ENCODE peak calls at places on chromosomes 3 and 15, in eight cellular contexts. One of them, this sample, is unnamed.

GRCh38 chr3:71120012-71120411 is 463.5 kb downstream of the FOXP1 start:
- DNase-seq in GM12891: no peak
- DNase-seq in left ventricle myocardium inferior: no peak
- DNase-seq in CD8-positive, alpha-beta memory T cell: no peak
- DNase-seq in stimulated activated CD8-positive, alpha-beta memory T cell treated with anti-CD3 and anti-CD28 coated beads, Interleukin-15, amount 100 ng/mL, for 24 hours: no peak
- DNase-seq in NCI-H2171: no peak
- DNase-seq in tibial nerve: no peak
- DNase-seq in activated T-helper 2 cell treated with anti-CD3 and anti-CD28 coated beads, Interferon-gamma antibody, Interleukin-2, Interleukin-4, amounts not matched to agents 10 μg/mL and 5 μg/mL and 100 μg/mL, durations not matched to agents 14 hours and 24 hours and 36 hours: no peak
- DNase-seq in this sample: no peak

GRCh38 chr15:26772588-26773484 is at the start of gene GABRB3:
- DNase-seq in tibial nerve: no peak
- DNase-seq in GM12891: no peak
- DNase-seq in stimulated activated CD8-positive, alpha-beta memory T cell treated with anti-CD3 and anti-CD28 coated beads, Interleukin-15, amount 100 ng/mL, for 24 hours: no peak
- DNase-seq in CD8-positive, alpha-beta memory T cell: no peak
- DNase-seq in left ventricle myocardium inferior: peak; percentile 69
- DNase-seq in activated T-helper 2 cell treated with anti-CD3 and anti-CD28 coated beads, Interferon-gamma antibody, Interleukin-2, Interleukin-4, amounts not matched to agents 10 μg/mL and 5 μg/mL and 100 μg/mL, durations not matched to agents 14 hours and 24 hours and 36 hours: no peak
- DNase-seq in NCI-H2171: peak; percentile 80
- DNase-seq in this sample: no peak

GRCh38 chr3:43152649-43153048 is 46.8 kb upstream of the POMGNT2 start:
- DNase-seq in NCI-H2171: no peak
- DNase-seq in CD8-positive, alpha-beta memory T cell: no peak
- DNase-seq in left ventricle myocardium inferior: no peak
- DNase-seq in GM12891: no peak
- DNase-seq in tibial nerve: no peak
- DNase-seq in activated T-helper 2 cell treated with anti-CD3 and anti-CD28 coated beads, Interferon-gamma antibody, Interleukin-2, Interleukin-4, amounts not matched to agents 10 μg/mL and 5 μg/mL and 100 μg/mL, durations not matched to agents 14 hours and 24 hours and 36 hours: no peak
- DNase-seq in stimulated activated CD8-positive, alpha-beta memory T cell treated with anti-CD3 and anti-CD28 coated beads, Interleukin-15, amount 100 ng/mL, for 24 hours: no peak
- DNase-seq in this sample: no peak

GRCh38 chr15:90787881-90788280 is 70.7 kb downstream of the BLM start:
- DNase-seq in activated T-helper 2 cell treated with anti-CD3 and anti-CD28 coated beads, Interferon-gamma antibody, Interleukin-2, Interleukin-4, amounts not matched to agents 10 μg/mL and 5 μg/mL and 100 μg/mL, durations not matched to agents 14 hours and 24 hours and 36 hours: no peak
- DNase-seq in CD8-positive, alpha-beta memory T cell: no peak
- DNase-seq in GM12891: no peak
- DNase-seq in stimulated activated CD8-positive, alpha-beta memory T cell treated with anti-CD3 and anti-CD28 coated beads, Interleukin-15, amount 100 ng/mL, for 24 hours: no peak
- DNase-seq in left ventricle myocardium inferior: no peak
- DNase-seq in tibial nerve: no peak
- DNase-seq in NCI-H2171: no peak
- DNase-seq in this sample: no peak

GRCh38 chr3:14377838-14378169 is 24.6 kb upstream of the SLC6A6 start:
- DNase-seq in stimulated activated CD8-positive, alpha-beta memory T cell treated with anti-CD3 and anti-CD28 coated beads, Interleukin-15, amount 100 ng/mL, for 24 hours: no peak
- DNase-seq in tibial nerve: no peak
- DNase-seq in GM12891: no peak
- DNase-seq in CD8-positive, alpha-beta memory T cell: peak; percentile 43
- DNase-seq in activated T-helper 2 cell treated with anti-CD3 and anti-CD28 coated beads, Interferon-gamma antibody, Interleukin-2, Interleukin-4, amounts not matched to agents 10 μg/mL and 5 μg/mL and 100 μg/mL, durations not matched to agents 14 hours and 24 hours and 36 hours: peak; percentile 22
- DNase-seq in left ventricle myocardium inferior: no peak
- DNase-seq in NCI-H2171: no peak
- DNase-seq in this sample: peak; percentile 77

GRCh38 chr15:69660658-69661405 is 208.2 kb downstream of the RPLP1 start:
- DNase-seq in NCI-H2171: no peak
- DNase-seq in left ventricle myocardium inferior: no peak
- DNase-seq in CD8-positive, alpha-beta memory T cell: no peak
- DNase-seq in stimulated activated CD8-positive, alpha-beta memory T cell treated with anti-CD3 and anti-CD28 coated beads, Interleukin-15, amount 100 ng/mL, for 24 hours: no peak
- DNase-seq in activated T-helper 2 cell treated with anti-CD3 and anti-CD28 coated beads, Interferon-gamma antibody, Interleukin-2, Interleukin-4, amounts not matched to agents 10 μg/mL and 5 μg/mL and 100 μg/mL, durations not matched to agents 14 hours and 24 hours and 36 hours: no peak
- DNase-seq in tibial nerve: no peak
- DNase-seq in GM12891: no peak
- DNase-seq in this sample: no peak

GRCh38 chr3:4845882-4846281 is 133.4 kb upstream of the BHLHE40 start:
- DNase-seq in CD8-positive, alpha-beta memory T cell: no peak
- DNase-seq in left ventricle myocardium inferior: no peak
- DNase-seq in activated T-helper 2 cell treated with anti-CD3 and anti-CD28 coated beads, Interferon-gamma antibody, Interleukin-2, Interleukin-4, amounts not matched to agents 10 μg/mL and 5 μg/mL and 100 μg/mL, durations not matched to agents 14 hours and 24 hours and 36 hours: no peak
- DNase-seq in tibial nerve: no peak
- DNase-seq in NCI-H2171: no peak
- DNase-seq in GM12891: no peak
- DNase-seq in stimulated activated CD8-positive, alpha-beta memory T cell treated with anti-CD3 and anti-CD28 coated beads, Interleukin-15, amount 100 ng/mL, for 24 hours: no peak
- DNase-seq in this sample: no peak

GRCh38 chr3:44892689-44893088 is 18.3 kb downstream of the TGM4 start:
- DNase-seq in GM12891: no peak
- DNase-seq in stimulated activated CD8-positive, alpha-beta memory T cell treated with anti-CD3 and anti-CD28 coated beads, Interleukin-15, amount 100 ng/mL, for 24 hours: no peak
- DNase-seq in left ventricle myocardium inferior: no peak
- DNase-seq in CD8-positive, alpha-beta memory T cell: no peak
- DNase-seq in activated T-helper 2 cell treated with anti-CD3 and anti-CD28 coated beads, Interferon-gamma antibody, Interleukin-2, Interleukin-4, amounts not matched to agents 10 μg/mL and 5 μg/mL and 100 μg/mL, durations not matched to agents 14 hours and 24 hours and 36 hours: no peak
- DNase-seq in NCI-H2171: no peak
- DNase-seq in tibial nerve: no peak
- DNase-seq in this sample: no peak

GRCh38 chr3:149535395-149535685 is 60.8 kb downstream of the TM4SF4 start:
- DNase-seq in GM12891: no peak
- DNase-seq in tibial nerve: no peak
- DNase-seq in CD8-positive, alpha-beta memory T cell: no peak
- DNase-seq in stimulated activated CD8-positive, alpha-beta memory T cell treated with anti-CD3 and anti-CD28 coated beads, Interleukin-15, amount 100 ng/mL, for 24 hours: no peak
- DNase-seq in NCI-H2171: no peak
- DNase-seq in left ventricle myocardium inferior: no peak
- DNase-seq in activated T-helper 2 cell treated with anti-CD3 and anti-CD28 coated beads, Interferon-gamma antibody, Interleukin-2, Interleukin-4, amounts not matched to agents 10 μg/mL and 5 μg/mL and 100 μg/mL, durations not matched to agents 14 hours and 24 hours and 36 hours: no peak
- DNase-seq in this sample: no peak

GRCh38 chr3:195135921-195136320 is 135.0 kb downstream of the XXYLT1 start:
- DNase-seq in left ventricle myocardium inferior: no peak
- DNase-seq in stimulated activated CD8-positive, alpha-beta memory T cell treated with anti-CD3 and anti-CD28 coated beads, Interleukin-15, amount 100 ng/mL, for 24 hours: no peak
- DNase-seq in CD8-positive, alpha-beta memory T cell: no peak
- DNase-seq in GM12891: no peak
- DNase-seq in activated T-helper 2 cell treated with anti-CD3 and anti-CD28 coated beads, Interferon-gamma antibody, Interleukin-2, Interleukin-4, amounts not matched to agents 10 μg/mL and 5 μg/mL and 100 μg/mL, durations not matched to agents 14 hours and 24 hours and 36 hours: no peak
- DNase-seq in tibial nerve: no peak
- DNase-seq in NCI-H2171: no peak
- DNase-seq in this sample: no peak

GRCh38 chr3:50264389-50264963 is 4.5 kb upstream of the SEMA3B start:
- DNase-seq in left ventricle myocardium inferior: peak; percentile 78
- DNase-seq in GM12891: no peak
- DNase-seq in NCI-H2171: no peak
- DNase-seq in activated T-helper 2 cell treated with anti-CD3 and anti-CD28 coated beads, Interferon-gamma antibody, Interleukin-2, Interleukin-4, amounts not matched to agents 10 μg/mL and 5 μg/mL and 100 μg/mL, durations not matched to agents 14 hours and 24 hours and 36 hours: no peak
- DNase-seq in tibial nerve: peak; percentile 54
- DNase-seq in stimulated activated CD8-positive, alpha-beta memory T cell treated with anti-CD3 and anti-CD28 coated beads, Interleukin-15, amount 100 ng/mL, for 24 hours: no peak
- DNase-seq in CD8-positive, alpha-beta memory T cell: no peak
- DNase-seq in this sample: no peak

GRCh38 chr3:194379651-194380050 is 10.1 kb upstream of the LRRC15 start:
- DNase-seq in stimulated activated CD8-positive, alpha-beta memory T cell treated with anti-CD3 and anti-CD28 coated beads, Interleukin-15, amount 100 ng/mL, for 24 hours: no peak
- DNase-seq in left ventricle myocardium inferior: no peak
- DNase-seq in NCI-H2171: no peak
- DNase-seq in GM12891: no peak
- DNase-seq in activated T-helper 2 cell treated with anti-CD3 and anti-CD28 coated beads, Interferon-gamma antibody, Interleukin-2, Interleukin-4, amounts not matched to agents 10 μg/mL and 5 μg/mL and 100 μg/mL, durations not matched to agents 14 hours and 24 hours and 36 hours: no peak
- DNase-seq in CD8-positive, alpha-beta memory T cell: no peak
- DNase-seq in tibial nerve: no peak
- DNase-seq in this sample: no peak

GRCh38 chr3:179450901-179451334 is 352 bp downstream of the GNB4 start:
- DNase-seq in GM12891: no peak
- DNase-seq in CD8-positive, alpha-beta memory T cell: no peak
- DNase-seq in activated T-helper 2 cell treated with anti-CD3 and anti-CD28 coated beads, Interferon-gamma antibody, Interleukin-2, Interleukin-4, amounts not matched to agents 10 μg/mL and 5 μg/mL and 100 μg/mL, durations not matched to agents 14 hours and 24 hours and 36 hours: no peak
- DNase-seq in stimulated activated CD8-positive, alpha-beta memory T cell treated with anti-CD3 and anti-CD28 coated beads, Interleukin-15, amount 100 ng/mL, for 24 hours: no peak
- DNase-seq in tibial nerve: no peak
- DNase-seq in left ventricle myocardium inferior: no peak
- DNase-seq in NCI-H2171: peak; percentile 5
- DNase-seq in this sample: no peak

GRCh38 chr15:36106640-36107335 is 472.6 kb upstream of the CDIN1 start:
- DNase-seq in left ventricle myocardium inferior: no peak
- DNase-seq in stimulated activated CD8-positive, alpha-beta memory T cell treated with anti-CD3 and anti-CD28 coated beads, Interleukin-15, amount 100 ng/mL, for 24 hours: no peak
- DNase-seq in tibial nerve: no peak
- DNase-seq in activated T-helper 2 cell treated with anti-CD3 and anti-CD28 coated beads, Interferon-gamma antibody, Interleukin-2, Interleukin-4, amounts not matched to agents 10 μg/mL and 5 μg/mL and 100 μg/mL, durations not matched to agents 14 hours and 24 hours and 36 hours: no peak
- DNase-seq in NCI-H2171: no peak
- DNase-seq in GM12891: no peak
- DNase-seq in CD8-positive, alpha-beta memory T cell: no peak
- DNase-seq in this sample: no peak

GRCh38 chr3:127454051-127454450 is 136.5 kb downstream of the TPRA1 start:
- DNase-seq in CD8-positive, alpha-beta memory T cell: no peak
- DNase-seq in tibial nerve: no peak
- DNase-seq in NCI-H2171: no peak
- DNase-seq in activated T-helper 2 cell treated with anti-CD3 and anti-CD28 coated beads, Interferon-gamma antibody, Interleukin-2, Interleukin-4, amounts not matched to agents 10 μg/mL and 5 μg/mL and 100 μg/mL, durations not matched to agents 14 hours and 24 hours and 36 hours: no peak
- DNase-seq in left ventricle myocardium inferior: no peak
- DNase-seq in GM12891: no peak
- DNase-seq in stimulated activated CD8-positive, alpha-beta memory T cell treated with anti-CD3 and anti-CD28 coated beads, Interleukin-15, amount 100 ng/mL, for 24 hours: no peak
- DNase-seq in this sample: no peak

GRCh38 chr15:68300115-68300940 is 22.8 kb downstream of the FEM1B start:
- DNase-seq in tibial nerve: no peak
- DNase-seq in CD8-positive, alpha-beta memory T cell: no peak
- DNase-seq in stimulated activated CD8-positive, alpha-beta memory T cell treated with anti-CD3 and anti-CD28 coated beads, Interleukin-15, amount 100 ng/mL, for 24 hours: no peak
- DNase-seq in left ventricle myocardium inferior: no peak
- DNase-seq in GM12891: no peak
- DNase-seq in activated T-helper 2 cell treated with anti-CD3 and anti-CD28 coated beads, Interferon-gamma antibody, Interleukin-2, Interleukin-4, amounts not matched to agents 10 μg/mL and 5 μg/mL and 100 μg/mL, durations not matched to agents 14 hours and 24 hours and 36 hours: no peak
- DNase-seq in NCI-H2171: no peak
- DNase-seq in this sample: peak; percentile 14

GRCh38 chr15:100727291-100727851 is 125.0 kb downstream of the ASB7 start:
- DNase-seq in NCI-H2171: no peak
- DNase-seq in stimulated activated CD8-positive, alpha-beta memory T cell treated with anti-CD3 and anti-CD28 coated beads, Interleukin-15, amount 100 ng/mL, for 24 hours: no peak
- DNase-seq in GM12891: no peak
- DNase-seq in tibial nerve: peak; percentile 2
- DNase-seq in left ventricle myocardium inferior: no peak
- DNase-seq in CD8-positive, alpha-beta memory T cell: no peak
- DNase-seq in activated T-helper 2 cell treated with anti-CD3 and anti-CD28 coated beads, Interferon-gamma antibody, Interleukin-2, Interleukin-4, amounts not matched to agents 10 μg/mL and 5 μg/mL and 100 μg/mL, durations not matched to agents 14 hours and 24 hours and 36 hours: no peak
- DNase-seq in this sample: peak; percentile 7

GRCh38 chr3:94159062-94159726 is 96.3 kb downstream of the NSUN3 start:
- DNase-seq in tibial nerve: peak; percentile 8
- DNase-seq in NCI-H2171: no peak
- DNase-seq in CD8-positive, alpha-beta memory T cell: no peak
- DNase-seq in left ventricle myocardium inferior: no peak
- DNase-seq in activated T-helper 2 cell treated with anti-CD3 and anti-CD28 coated beads, Interferon-gamma antibody, Interleukin-2, Interleukin-4, amounts not matched to agents 10 μg/mL and 5 μg/mL and 100 μg/mL, durations not matched to agents 14 hours and 24 hours and 36 hours: no peak
- DNase-seq in GM12891: no peak
- DNase-seq in stimulated activated CD8-positive, alpha-beta memory T cell treated with anti-CD3 and anti-CD28 coated beads, Interleukin-15, amount 100 ng/mL, for 24 hours: no peak
- DNase-seq in this sample: no peak

GRCh38 chr15:42363942-42364341 is 4.6 kb downstream of the CAPN3 start:
- DNase-seq in NCI-H2171: no peak
- DNase-seq in left ventricle myocardium inferior: no peak
- DNase-seq in GM12891: no peak
- DNase-seq in activated T-helper 2 cell treated with anti-CD3 and anti-CD28 coated beads, Interferon-gamma antibody, Interleukin-2, Interleukin-4, amounts not matched to agents 10 μg/mL and 5 μg/mL and 100 μg/mL, durations not matched to agents 14 hours and 24 hours and 36 hours: no peak
- DNase-seq in stimulated activated CD8-positive, alpha-beta memory T cell treated with anti-CD3 and anti-CD28 coated beads, Interleukin-15, amount 100 ng/mL, for 24 hours: no peak
- DNase-seq in tibial nerve: no peak
- DNase-seq in CD8-positive, alpha-beta memory T cell: no peak
- DNase-seq in this sample: no peak

GRCh38 chr3:32401541-32402052 is 9.9 kb downstream of the CMTM7 start:
- DNase-seq in GM12891: peak; percentile 37
- DNase-seq in left ventricle myocardium inferior: peak; percentile 83
- DNase-seq in activated T-helper 2 cell treated with anti-CD3 and anti-CD28 coated beads, Interferon-gamma antibody, Interleukin-2, Interleukin-4, amounts not matched to agents 10 μg/mL and 5 μg/mL and 100 μg/mL, durations not matched to agents 14 hours and 24 hours and 36 hours: peak; percentile 51
- DNase-seq in NCI-H2171: peak; percentile 21
- DNase-seq in stimulated activated CD8-positive, alpha-beta memory T cell treated with anti-CD3 and anti-CD28 coated beads, Interleukin-15, amount 100 ng/mL, for 24 hours: no peak
- DNase-seq in CD8-positive, alpha-beta memory T cell: peak; percentile 47
- DNase-seq in tibial nerve: peak; percentile 49
- DNase-seq in this sample: peak; percentile 82

GRCh38 chr3:159239054-159239453 is 437.2 kb downstream of the MFSD1 start:
- DNase-seq in activated T-helper 2 cell treated with anti-CD3 and anti-CD28 coated beads, Interferon-gamma antibody, Interleukin-2, Interleukin-4, amounts not matched to agents 10 μg/mL and 5 μg/mL and 100 μg/mL, durations not matched to agents 14 hours and 24 hours and 36 hours: no peak
- DNase-seq in GM12891: no peak
- DNase-seq in CD8-positive, alpha-beta memory T cell: no peak
- DNase-seq in tibial nerve: no peak
- DNase-seq in NCI-H2171: no peak
- DNase-seq in left ventricle myocardium inferior: no peak
- DNase-seq in stimulated activated CD8-positive, alpha-beta memory T cell treated with anti-CD3 and anti-CD28 coated beads, Interleukin-15, amount 100 ng/mL, for 24 hours: no peak
- DNase-seq in this sample: no peak

GRCh38 chr3:15041950-15042349 is 23.2 kb downstream of the MRPS25 start:
- DNase-seq in NCI-H2171: no peak
- DNase-seq in left ventricle myocardium inferior: no peak
- DNase-seq in tibial nerve: no peak
- DNase-seq in activated T-helper 2 cell treated with anti-CD3 and anti-CD28 coated beads, Interferon-gamma antibody, Interleukin-2, Interleukin-4, amounts not matched to agents 10 μg/mL and 5 μg/mL and 100 μg/mL, durations not matched to agents 14 hours and 24 hours and 36 hours: no peak
- DNase-seq in CD8-positive, alpha-beta memory T cell: no peak
- DNase-seq in GM12891: no peak
- DNase-seq in stimulated activated CD8-positive, alpha-beta memory T cell treated with anti-CD3 and anti-CD28 coated beads, Interleukin-15, amount 100 ng/mL, for 24 hours: no peak
- DNase-seq in this sample: no peak

GRCh38 chr3:13559751-13560540 is 11.0 kb downstream of the FBLN2 start:
- DNase-seq in stimulated activated CD8-positive, alpha-beta memory T cell treated with anti-CD3 and anti-CD28 coated beads, Interleukin-15, amount 100 ng/mL, for 24 hours: no peak
- DNase-seq in tibial nerve: no peak
- DNase-seq in left ventricle myocardium inferior: peak; percentile 64
- DNase-seq in CD8-positive, alpha-beta memory T cell: no peak
- DNase-seq in NCI-H2171: no peak
- DNase-seq in activated T-helper 2 cell treated with anti-CD3 and anti-CD28 coated beads, Interferon-gamma antibody, Interleukin-2, Interleukin-4, amounts not matched to agents 10 μg/mL and 5 μg/mL and 100 μg/mL, durations not matched to agents 14 hours and 24 hours and 36 hours: no peak
- DNase-seq in GM12891: no peak
- DNase-seq in this sample: no peak

GRCh38 chr3:149480326-149481017 is 6.0 kb downstream of the TM4SF4 start:
- DNase-seq in stimulated activated CD8-positive, alpha-beta memory T cell treated with anti-CD3 and anti-CD28 coated beads, Interleukin-15, amount 100 ng/mL, for 24 hours: no peak
- DNase-seq in GM12891: peak; percentile 48
- DNase-seq in CD8-positive, alpha-beta memory T cell: no peak
- DNase-seq in activated T-helper 2 cell treated with anti-CD3 and anti-CD28 coated beads, Interferon-gamma antibody, Interleukin-2, Interleukin-4, amounts not matched to agents 10 μg/mL and 5 μg/mL and 100 μg/mL, durations not matched to agents 14 hours and 24 hours and 36 hours: peak; percentile 17
- DNase-seq in tibial nerve: peak; percentile 91
- DNase-seq in left ventricle myocardium inferior: peak; percentile 78
- DNase-seq in NCI-H2171: no peak
- DNase-seq in this sample: peak; percentile 57

GRCh38 chr3:115915061-115915460 is 291.8 kb downstream of the GAP43 start:
- DNase-seq in tibial nerve: no peak
- DNase-seq in left ventricle myocardium inferior: no peak
- DNase-seq in CD8-positive, alpha-beta memory T cell: no peak
- DNase-seq in activated T-helper 2 cell treated with anti-CD3 and anti-CD28 coated beads, Interferon-gamma antibody, Interleukin-2, Interleukin-4, amounts not matched to agents 10 μg/mL and 5 μg/mL and 100 μg/mL, durations not matched to agents 14 hours and 24 hours and 36 hours: no peak
- DNase-seq in NCI-H2171: no peak
- DNase-seq in stimulated activated CD8-positive, alpha-beta memory T cell treated with anti-CD3 and anti-CD28 coated beads, Interleukin-15, amount 100 ng/mL, for 24 hours: no peak
- DNase-seq in GM12891: no peak
- DNase-seq in this sample: no peak

GRCh38 chr15:70902105-70902504 is 9.5 kb downstream of the LRRC49 start:
- DNase-seq in CD8-positive, alpha-beta memory T cell: no peak
- DNase-seq in left ventricle myocardium inferior: no peak
- DNase-seq in GM12891: no peak
- DNase-seq in stimulated activated CD8-positive, alpha-beta memory T cell treated with anti-CD3 and anti-CD28 coated beads, Interleukin-15, amount 100 ng/mL, for 24 hours: no peak
- DNase-seq in activated T-helper 2 cell treated with anti-CD3 and anti-CD28 coated beads, Interferon-gamma antibody, Interleukin-2, Interleukin-4, amounts not matched to agents 10 μg/mL and 5 μg/mL and 100 μg/mL, durations not matched to agents 14 hours and 24 hours and 36 hours: no peak
- DNase-seq in tibial nerve: no peak
- DNase-seq in NCI-H2171: no peak
- DNase-seq in this sample: no peak

GRCh38 chr15:85406916-85407315 is 26.5 kb downstream of the AKAP13 start:
- DNase-seq in activated T-helper 2 cell treated with anti-CD3 and anti-CD28 coated beads, Interferon-gamma antibody, Interleukin-2, Interleukin-4, amounts not matched to agents 10 μg/mL and 5 μg/mL and 100 μg/mL, durations not matched to agents 14 hours and 24 hours and 36 hours: no peak
- DNase-seq in GM12891: no peak
- DNase-seq in stimulated activated CD8-positive, alpha-beta memory T cell treated with anti-CD3 and anti-CD28 coated beads, Interleukin-15, amount 100 ng/mL, for 24 hours: no peak
- DNase-seq in tibial nerve: no peak
- DNase-seq in CD8-positive, alpha-beta memory T cell: no peak
- DNase-seq in NCI-H2171: no peak
- DNase-seq in left ventricle myocardium inferior: no peak
- DNase-seq in this sample: no peak

GRCh38 chr15:98753726-98754125 is 105.4 kb downstream of the IGF1R start:
- DNase-seq in CD8-positive, alpha-beta memory T cell: no peak
- DNase-seq in NCI-H2171: no peak
- DNase-seq in GM12891: no peak
- DNase-seq in activated T-helper 2 cell treated with anti-CD3 and anti-CD28 coated beads, Interferon-gamma antibody, Interleukin-2, Interleukin-4, amounts not matched to agents 10 μg/mL and 5 μg/mL and 100 μg/mL, durations not matched to agents 14 hours and 24 hours and 36 hours: no peak
- DNase-seq in left ventricle myocardium inferior: no peak
- DNase-seq in stimulated activated CD8-positive, alpha-beta memory T cell treated with anti-CD3 and anti-CD28 coated beads, Interleukin-15, amount 100 ng/mL, for 24 hours: no peak
- DNase-seq in tibial nerve: no peak
- DNase-seq in this sample: no peak

GRCh38 chr3:161413127-161413854 is 42.0 kb upstream of the SPTSSB start:
- DNase-seq in NCI-H2171: no peak
- DNase-seq in CD8-positive, alpha-beta memory T cell: no peak
- DNase-seq in GM12891: no peak
- DNase-seq in tibial nerve: no peak
- DNase-seq in activated T-helper 2 cell treated with anti-CD3 and anti-CD28 coated beads, Interferon-gamma antibody, Interleukin-2, Interleukin-4, amounts not matched to agents 10 μg/mL and 5 μg/mL and 100 μg/mL, durations not matched to agents 14 hours and 24 hours and 36 hours: no peak
- DNase-seq in stimulated activated CD8-positive, alpha-beta memory T cell treated with anti-CD3 and anti-CD28 coated beads, Interleukin-15, amount 100 ng/mL, for 24 hours: no peak
- DNase-seq in left ventricle myocardium inferior: peak; percentile 65
- DNase-seq in this sample: no peak

GRCh38 chr3:160883373-160883772 is 127.3 kb downstream of the PPM1L start:
- DNase-seq in GM12891: no peak
- DNase-seq in NCI-H2171: no peak
- DNase-seq in tibial nerve: no peak
- DNase-seq in left ventricle myocardium inferior: no peak
- DNase-seq in activated T-helper 2 cell treated with anti-CD3 and anti-CD28 coated beads, Interferon-gamma antibody, Interleukin-2, Interleukin-4, amounts not matched to agents 10 μg/mL and 5 μg/mL and 100 μg/mL, durations not matched to agents 14 hours and 24 hours and 36 hours: no peak
- DNase-seq in stimulated activated CD8-positive, alpha-beta memory T cell treated with anti-CD3 and anti-CD28 coated beads, Interleukin-15, amount 100 ng/mL, for 24 hours: no peak
- DNase-seq in CD8-positive, alpha-beta memory T cell: no peak
- DNase-seq in this sample: no peak

GRCh38 chr15:40766906-40767837 is 2.6 kb upstream of the C15orf62 start:
- DNase-seq in NCI-H2171: no peak
- DNase-seq in left ventricle myocardium inferior: no peak
- DNase-seq in GM12891: no peak
- DNase-seq in activated T-helper 2 cell treated with anti-CD3 and anti-CD28 coated beads, Interferon-gamma antibody, Interleukin-2, Interleukin-4, amounts not matched to agents 10 μg/mL and 5 μg/mL and 100 μg/mL, durations not matched to agents 14 hours and 24 hours and 36 hours: no peak
- DNase-seq in stimulated activated CD8-positive, alpha-beta memory T cell treated with anti-CD3 and anti-CD28 coated beads, Interleukin-15, amount 100 ng/mL, for 24 hours: no peak
- DNase-seq in CD8-positive, alpha-beta memory T cell: no peak
- DNase-seq in tibial nerve: no peak
- DNase-seq in this sample: no peak

GRCh38 chr3:145849115-145849514 is 311.9 kb downstream of the PLOD2 start:
- DNase-seq in activated T-helper 2 cell treated with anti-CD3 and anti-CD28 coated beads, Interferon-gamma antibody, Interleukin-2, Interleukin-4, amounts not matched to agents 10 μg/mL and 5 μg/mL and 100 μg/mL, durations not matched to agents 14 hours and 24 hours and 36 hours: no peak
- DNase-seq in stimulated activated CD8-positive, alpha-beta memory T cell treated with anti-CD3 and anti-CD28 coated beads, Interleukin-15, amount 100 ng/mL, for 24 hours: no peak
- DNase-seq in CD8-positive, alpha-beta memory T cell: no peak
- DNase-seq in NCI-H2171: no peak
- DNase-seq in GM12891: no peak
- DNase-seq in tibial nerve: no peak
- DNase-seq in left ventricle myocardium inferior: no peak
- DNase-seq in this sample: no peak

GRCh38 chr15:59199775-59200465 is 6.7 kb upstream of the LDHAL6B start:
- DNase-seq in activated T-helper 2 cell treated with anti-CD3 and anti-CD28 coated beads, Interferon-gamma antibody, Interleukin-2, Interleukin-4, amounts not matched to agents 10 μg/mL and 5 μg/mL and 100 μg/mL, durations not matched to agents 14 hours and 24 hours and 36 hours: no peak
- DNase-seq in tibial nerve: no peak
- DNase-seq in CD8-positive, alpha-beta memory T cell: no peak
- DNase-seq in left ventricle myocardium inferior: no peak
- DNase-seq in NCI-H2171: no peak
- DNase-seq in stimulated activated CD8-positive, alpha-beta memory T cell treated with anti-CD3 and anti-CD28 coated beads, Interleukin-15, amount 100 ng/mL, for 24 hours: no peak
- DNase-seq in GM12891: no peak
- DNase-seq in this sample: no peak

GRCh38 chr15:68352401-68353062 is 75.0 kb downstream of the FEM1B start:
- DNase-seq in GM12891: no peak
- DNase-seq in NCI-H2171: no peak
- DNase-seq in left ventricle myocardium inferior: no peak
- DNase-seq in tibial nerve: peak; percentile 49
- DNase-seq in activated T-helper 2 cell treated with anti-CD3 and anti-CD28 coated beads, Interferon-gamma antibody, Interleukin-2, Interleukin-4, amounts not matched to agents 10 μg/mL and 5 μg/mL and 100 μg/mL, durations not matched to agents 14 hours and 24 hours and 36 hours: peak; percentile 29
- DNase-seq in CD8-positive, alpha-beta memory T cell: no peak
- DNase-seq in stimulated activated CD8-positive, alpha-beta memory T cell treated with anti-CD3 and anti-CD28 coated beads, Interleukin-15, amount 100 ng/mL, for 24 hours: no peak
- DNase-seq in this sample: peak; percentile 70

This sample was measured in activated CD8-positive, alpha-beta T cell treated with anti-CD3 and anti-CD28 coated beads, Interleukin-2, amount 10 ng/mL, durations not matched to agents 7 days and 5 days.